ENCODE peak calls at places on chromosomes 3 and 15, in four cellular contexts. H is PC-3, D is H1, T is HS-27A. S is an unnamed sample.

GRCh38 chr3:40718209-40718608 is 193.4 kb downstream of the ZNF621 start:
- DNase-seq in H (no peak), D (no peak), T (no peak), S (peak; percentile 14)

GRCh38 chr15:73873889-73874511 is 636 bp downstream of the TBC1D21 start:
- DNase-seq in H (peak; percentile 89), D (no peak), T (peak; percentile 35), S (peak; percentile 60)

GRCh38 chr3:194632211-194632982 is 822 bp downstream of the TMEM44 start:
- DNase-seq in H (peak; percentile 37), D (no peak), T (no peak), S (peak; percentile 41)

GRCh38 chr3:40877651-40878463 is 321.4 kb upstream of the CTNNB1 start:
- DNase-seq in H (peak; percentile 5), D (no peak), T (peak; percentile 40), S (peak; percentile 21)

GRCh38 chr3:197155039-197155438 is 125.4 kb upstream of the MELTF start:
- DNase-seq in H (no peak), D (no peak), T (no peak), S (no peak)

GRCh38 chr3:2375371-2375770 is 276.7 kb downstream of the CNTN4 start:
- DNase-seq in H (no peak), D (no peak), T (no peak), S (no peak)

GRCh38 chr3:58640700-58641372 is 25.7 kb downstream of the FAM3D start:
- DNase-seq in H (peak; percentile 92), D (peak; percentile 73), T (no peak), S (peak; percentile 72)

GRCh38 chr3:17473761-17474160 is 268.7 kb downstream of the TBC1D5 start:
- DNase-seq in H (peak; percentile 40), D (no peak), T (no peak), S (peak; percentile 3)

GRCh38 chr15:42207674-42208579 is at the start of gene VPS39:
- DNase-seq in H (peak; percentile 83), D (peak; percentile 41), T (peak; percentile 51), S (peak; percentile 92)

GRCh38 chr15:90482124-90483011 is 47.4 kb upstream of the CRTC3 start:
- DNase-seq in H (peak; percentile 71), D (no peak), T (no peak), S (peak; percentile 45)

GRCh38 chr3:125061170-125061569 is 5.4 kb upstream of the HEG1 start:
- DNase-seq in H (no peak), D (no peak), T (no peak), S (no peak)

GRCh38 chr3:88369337-88369736 is 219.6 kb downstream of the C3orf38 start:
- DNase-seq in H (no peak), D (no peak), T (no peak), S (no peak)

GRCh38 chr15:53918180-53919079 is 59.8 kb upstream of the UNC13C start:
- DNase-seq in H (no peak), D (no peak), T (no peak), S (no peak)

GRCh38 chr3:194485471-194485875 is 1.3 kb downstream of the ATP13A3 start:
- DNase-seq in H (peak; percentile 44), D (no peak), T (no peak), S (peak; percentile 53)

GRCh38 chr15:31147943-31148621 is 46.6 kb upstream of the TRPM1 start:
- DNase-seq in H (no peak), D (no peak), T (no peak), S (no peak)

GRCh38 chr3:53473422-53473821 is 21.0 kb upstream of the CACNA1D start:
- DNase-seq in H (no peak), D (no peak), T (no peak), S (no peak)

GRCh38 chr15:77107531-77108355 is 36.8 kb upstream of the TSPAN3 start:
- DNase-seq in H (peak; percentile 69), D (peak; percentile 38), T (no peak), S (peak; percentile 51)

S was measured in RWPE1.